ENCODE peak calls at places on chromosome 7, in seven cellular contexts. B is choroid plexus epithelial cell, C is lower leg skin, U is GM06990, G is IMR-90, W is cardiac muscle cell, R is Panc1. F is an unnamed sample.

GRCh38 chr7:15041226-15041625 is 138.7 kb upstream of the DGKB start:
- DNase-seq in G (peak; percentile 21), U (no peak), R (no peak), W (no peak), C (no peak), B (peak; percentile 28), F (no peak)

GRCh38 chr7:27204851-27205322 is 5.0 kb upstream of the HOXA13 start:
- DNase-seq in C (no peak), R (no peak), G (no peak), U (no peak), B (no peak), W (no peak), F (no peak)

GRCh38 chr7:94710256-94710655 is 54.3 kb upstream of the SGCE start:
- DNase-seq in U (no peak), B (peak; percentile 27), R (no peak), W (no peak), G (peak; percentile 31), C (no peak), F (no peak)

GRCh38 chr7:22653981-22654380 is 73.0 kb upstream of the IL6 start:
- DNase-seq in B (no peak), R (no peak), G (no peak), U (no peak), C (no peak), W (peak; percentile 42), F (no peak)

GRCh38 chr7:158284121-158284520 is 303.5 kb downstream of the PTPRN2 start:
- DNase-seq in R (no peak), C (no peak), W (no peak), U (no peak), G (no peak), B (no peak), F (no peak)

GRCh38 chr7:22853674-22854157 is 31.1 kb upstream of the TOMM7 start:
- DNase-seq in G (no peak), W (peak; percentile 51), C (peak; percentile 41), R (no peak), B (no peak), U (no peak), F (no peak)

GRCh38 chr7:10075866-10076265 is 897.8 kb upstream of the PHF14 start:
- DNase-seq in R (no peak), B (no peak), U (no peak), W (no peak), C (no peak), G (no peak), F (no peak)

GRCh38 chr7:47482013-47482761 is 99.7 kb downstream of the TNS3 start:
- DNase-seq in G (peak; percentile 98), B (peak; percentile 94), R (no peak), W (peak; percentile 80), C (no peak), U (no peak), F (no peak)

GRCh38 chr7:11593322-11593721 is 238.7 kb downstream of the THSD7A start:
- DNase-seq in U (no peak), C (no peak), B (no peak), R (no peak), W (no peak), G (no peak), F (no peak)

GRCh38 chr7:47451851-47452205 is 130.1 kb downstream of the TNS3 start:
- DNase-seq in W (no peak), G (peak; percentile 79), C (no peak), B (peak; percentile 26), U (no peak), R (no peak), F (no peak)

GRCh38 chr7:73799282-73800141 is 29.4 kb upstream of the CLDN3 start:
- DNase-seq in B (no peak), G (no peak), U (no peak), W (no peak), C (no peak), R (no peak), F (no peak)

GRCh38 chr7:70446448-70447143 is 685.3 kb upstream of the GALNT17 start:
- DNase-seq in G (no peak), R (no peak), C (no peak), W (no peak), U (no peak), B (no peak), F (no peak)

GRCh38 chr7:35355911-35356310 is 102.0 kb upstream of the TBX20 start:
- DNase-seq in C (no peak), G (no peak), W (no peak), R (no peak), U (no peak), B (no peak), F (no peak)

GRCh38 chr7:43698461-43699255 is 30.7 kb downstream of the COA1 start:
- DNase-seq in R (no peak), C (no peak), G (peak; percentile 79), W (no peak), B (no peak), U (no peak), F (no peak)

GRCh38 chr7:96734343-96734742 is 24.7 kb upstream of the SEM1 start:
- DNase-seq in C (no peak), W (no peak), B (no peak), U (no peak), G (no peak), R (no peak), F (no peak)

GRCh38 chr7:126667742-126668366 is 584.9 kb downstream of the GRM8 start:
- DNase-seq in U (no peak), B (no peak), W (no peak), R (no peak), C (no peak), G (no peak), F (no peak)

GRCh38 chr7:130982651-130983050 is 248.6 kb upstream of the KLF14 start:
- DNase-seq in U (no peak), G (no peak), C (no peak), B (no peak), R (no peak), W (no peak), F (no peak)

GRCh38 chr7:157292770-157293412 is 43.9 kb upstream of the DNAJB6 start:
- DNase-seq in B (no peak), G (no peak), C (no peak), U (no peak), W (no peak), R (no peak), F (no peak)

GRCh38 chr7:81690688-81691087 is 79.2 kb downstream of the HGF start:
- DNase-seq in G (no peak), B (no peak), W (no peak), C (no peak), U (no peak), R (no peak), F (no peak)

GRCh38 chr7:40205992-40206391 is 71.2 kb downstream of the SUGCT start:
- DNase-seq in G (no peak), B (no peak), W (no peak), C (no peak), U (no peak), R (no peak), F (no peak)

GRCh38 chr7:28900311-28900710 is 57.8 kb downstream of the TRIL start:
- DNase-seq in U (no peak), B (no peak), W (no peak), G (no peak), R (no peak), C (no peak), F (no peak)

GRCh38 chr7:585873-586272 is 66.2 kb upstream of the PDGFA start:
- DNase-seq in C (no peak), R (no peak), G (no peak), U (no peak), W (no peak), B (no peak), F (no peak)

GRCh38 chr7:3668743-3669142 is 367.7 kb downstream of the SDK1 start:
- DNase-seq in B (no peak), G (no peak), R (no peak), W (no peak), C (no peak), U (no peak), F (no peak)

GRCh38 chr7:3670898-3671297 is 369.8 kb downstream of the SDK1 start:
- DNase-seq in U (no peak), W (no peak), G (no peak), R (no peak), B (peak; percentile 15), C (no peak), F (no peak)

GRCh38 chr7:3678411-3678810 is 377.4 kb downstream of the SDK1 start:
- DNase-seq in C (no peak), R (no peak), U (no peak), G (no peak), B (no peak), W (no peak), F (no peak)

GRCh38 chr7:3673524-3673923 is 372.5 kb downstream of the SDK1 start:
- DNase-seq in G (peak; percentile 6), W (peak; percentile 18), U (no peak), R (no peak), C (no peak), B (peak; percentile 33), F (no peak)
- TF ChIP-seq CTCF in G (peak; percentile 17), W (peak; percentile 24), U (peak; percentile 20), R (peak; percentile 78), C (no peak), B (peak; percentile 59), F (peak; percentile 65)

DNA sequence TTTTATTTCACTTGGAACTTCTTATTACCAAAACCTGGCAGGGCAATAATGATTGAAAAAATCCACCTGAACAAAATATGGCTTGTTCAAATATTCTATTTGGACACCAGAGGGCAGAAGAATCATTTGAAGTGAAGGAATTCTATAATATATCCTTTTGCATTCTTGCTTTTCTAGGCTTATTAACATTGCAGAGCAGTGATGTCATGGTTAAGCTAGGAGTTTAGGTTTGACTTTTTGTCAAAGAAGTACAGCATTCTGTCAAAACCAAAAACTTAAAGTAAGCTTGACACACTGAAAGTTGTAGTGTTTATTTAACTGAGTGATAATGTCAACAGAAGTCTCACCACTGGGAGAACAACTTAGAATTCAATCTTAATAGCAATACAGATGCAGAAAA is 156.0 kb downstream of the SEMA3D start:
- DNase-seq in R (no peak), B (peak; percentile 80), G (peak; percentile 79), U (no peak), C (no peak), W (peak; percentile 69), F (no peak)
- TF ChIP-seq CTCF in R (peak; percentile 61), B (peak; percentile 53), G (peak; percentile 66), U (peak; percentile 43), C (no peak), W (peak; percentile 52), F (peak; percentile 96)

GRCh38 chr7:20216637-20217036 is 547 bp downstream of the MACC1 start:
- DNase-seq in G (no peak), W (no peak), U (no peak), B (no peak), R (no peak), C (no peak), F (no peak)

GRCh38 chr7:20219446-20220292 is 2.5 kb upstream of the MACC1 start:
- DNase-seq in U (peak; percentile 89), G (peak; percentile 99), W (peak; percentile 94), C (peak; percentile 66), R (no peak), B (peak; percentile 95), F (no peak)

GRCh38 chr7:20218261-20218660 is 1.1 kb upstream of the MACC1 start:
- DNase-seq in G (no peak), R (no peak), B (no peak), C (no peak), W (no peak), U (no peak), F (no peak)

GRCh38 chr7:20219062-20219445 is 1.9 kb upstream of the MACC1 start:
- DNase-seq in U (no peak), G (no peak), W (no peak), R (no peak), B (no peak), C (no peak), F (no peak)

GRCh38 chr7:20217193-20217948 is at the start of gene MACC1:
- DNase-seq in W (no peak), R (no peak), U (peak; percentile 56), B (no peak), G (no peak), C (peak; percentile 37), F (no peak)
- TF ChIP-seq CTCF in W (no peak), R (peak; percentile 26), U (peak; percentile 77), B (no peak), G (no peak), C (no peak), F (no peak)

GRCh38 chr7:128035712-128036111 is 4.5 kb upstream of the LRRC4 start:
- DNase-seq in G (no peak), U (no peak), B (peak; percentile 58), C (no peak), R (no peak), W (peak; percentile 32), F (no peak)
- TF ChIP-seq CTCF in G (peak; percentile 39), U (peak; percentile 24), B (peak; percentile 78), C (no peak), R (peak; percentile 63), W (peak; percentile 46), F (peak; percentile 68)